ENCODE peak calls at places on chromosome 16, in four cellular contexts. D is MCF 10A; E is progenitor cell of endocrine pancreas; R is CD8-positive, alpha-beta T cell. B is an unnamed sample.

GRCh38 chr16:67296422-67296821 is 17.1 kb downstream of the PLEKHG4 start:
- DNase-seq in D (no peak), E (no peak), R (no peak), B (no peak)

GRCh38 chr16:84791088-84791487 is 28.7 kb upstream of the CRISPLD2 start:
- DNase-seq in D (no peak), E (no peak), R (no peak), B (no peak)

GRCh38 chr16:21023509-21024202 is 123.1 kb downstream of the LYRM1 start:
- DNase-seq in D (no peak), E (no peak), R (no peak), B (no peak)

GRCh38 chr16:20904507-20905079 is 4.0 kb downstream of the LYRM1 start:
- DNase-seq in D (peak), E (no peak), R (no peak), B (no peak)

GRCh38 chr16:53091508-53092211 is 36.9 kb downstream of the CHD9 start:
- DNase-seq in D (peak), E (no peak), R (no peak), B (peak)

GRCh38 chr16:525520-526180 is 1.9 kb upstream of the CAPN15 start:
- DNase-seq in D (peak), E (no peak), R (peak), B (no peak)

GRCh38 chr16:55392701-55393100 is 68.7 kb downstream of the IRX6 start:
- DNase-seq in D (no peak), E (no peak), R (no peak), B (no peak)

GRCh38 chr16:49115956-49116355 is 165.7 kb downstream of the CBLN1 start:
- DNase-seq in D (no peak), E (no peak), R (no peak), B (no peak)

GRCh38 chr16:13767215-13767614 is 152.7 kb upstream of the ERCC4 start:
- DNase-seq in D (peak), E (no peak), R (no peak), B (no peak)

GRCh38 chr16:51243836-51244483 is 92.9 kb upstream of the SALL1 start:
- DNase-seq in D (peak), E (no peak), R (no peak), B (no peak)

GRCh38 chr16:85432606-85433005 is 180.5 kb upstream of the GSE1 start:
- DNase-seq in D (no peak), E (no peak), R (no peak), B (no peak)

GRCh38 chr16:5018791-5019190 is 14.9 kb downstream of the NAGPA start:
- DNase-seq in D (no peak), E (no peak), R (no peak), B (no peak)

GRCh38 chr16:31010539-31010938 is at the start of gene STX1B:
- DNase-seq in D (no peak), E (no peak), R (peak), B (no peak)

GRCh38 chr16:11333696-11334095 is 11.6 kb upstream of the RMI2 start:
- DNase-seq in D (no peak), E (no peak), R (no peak), B (no peak)

GRCh38 chr16:79372504-79373184 is 227.9 kb downstream of the MAF start:
- DNase-seq in D (peak), E (no peak), R (no peak), B (no peak)

GRCh38 chr16:9596788-9597187 is 505.3 kb downstream of the HAPSTR1 start:
- DNase-seq in D (no peak), E (no peak), R (no peak), B (no peak)

GRCh38 chr16:4776141-4776705 is 9.3 kb upstream of the ZNF500 start:
- DNase-seq in D (no peak), E (no peak), R (no peak), B (no peak)

GRCh38 chr16:53878216-53878615 is 174.3 kb downstream of the FTO start:
- DNase-seq in D (no peak), E (no peak), R (no peak), B (no peak)

DNA sequence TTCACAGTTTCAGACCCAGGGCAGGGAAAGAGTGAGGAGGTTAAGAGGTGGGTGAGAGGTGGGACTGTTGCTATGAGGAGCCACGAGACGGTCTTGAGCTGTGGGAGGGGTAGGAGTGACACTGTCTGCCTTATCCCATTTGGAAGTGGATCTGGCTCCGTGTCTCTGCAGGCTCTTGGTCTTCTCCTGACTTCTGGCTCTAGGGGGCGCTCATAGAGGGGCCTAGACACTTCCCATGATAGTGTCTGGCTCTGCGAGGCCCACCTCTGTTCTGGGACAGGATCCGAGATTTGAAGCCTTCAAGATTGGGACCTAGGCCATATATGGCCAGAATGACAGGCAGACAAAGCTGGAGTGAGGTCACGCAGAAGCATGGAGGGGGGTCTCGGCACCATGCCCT is 204.5 kb downstream of the GSG1L start:
- DNase-seq in D (no peak), E (no peak), R (no peak), B (no peak)
- TF ChIP-seq CTCF in D (no peak), E (no peak), R (no peak), B (no peak)

GRCh38 chr16:89574681-89575246 is 794 bp upstream of the CPNE7 start:
- DNase-seq in D (peak), E (peak), R (peak), B (peak)
- TF ChIP-seq CTCF in D (peak), E (peak), R (no peak), B (no peak)

DNA sequence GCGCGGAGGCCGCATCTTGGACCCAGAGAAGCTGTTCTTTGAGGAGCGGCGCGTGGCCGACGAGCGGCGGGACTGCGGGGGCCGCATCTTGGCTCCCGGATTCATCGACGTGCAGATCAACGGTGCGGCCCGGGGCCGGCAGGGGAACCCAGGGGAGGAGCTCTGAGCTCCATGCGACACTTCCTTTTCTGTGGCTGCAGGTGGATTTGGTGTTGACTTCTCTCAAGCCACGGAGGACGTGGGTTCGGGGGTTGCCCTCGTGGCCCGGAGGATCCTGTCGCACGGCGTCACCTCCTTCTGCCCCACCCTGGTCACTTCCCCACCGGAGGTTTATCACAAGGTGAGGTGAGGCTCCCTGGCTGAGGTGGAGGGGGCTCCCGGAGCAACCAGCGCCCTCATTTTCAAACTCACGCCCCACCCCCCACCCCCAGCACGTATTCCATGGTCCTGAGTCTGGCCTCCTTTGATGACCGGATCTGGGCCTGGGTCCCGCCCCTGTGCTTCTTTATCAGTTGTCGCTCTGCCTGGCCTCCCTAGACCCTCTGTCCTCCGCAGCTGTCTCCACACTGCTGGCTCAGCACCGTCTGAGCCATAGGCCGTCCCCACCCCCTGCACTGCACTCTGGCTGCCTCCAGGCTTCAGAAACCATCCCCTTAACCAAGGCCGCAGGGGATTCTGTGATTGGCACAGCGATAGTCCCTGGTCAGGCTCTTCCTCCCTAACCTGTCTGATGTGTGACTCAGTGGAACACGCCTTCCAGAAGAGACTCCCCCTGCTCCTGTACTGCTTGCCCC is 810 bp downstream of the AMDHD2 start:
- DNase-seq in D (peak), E (no peak), R (peak), B (peak)
- TF ChIP-seq CTCF in D (no peak), E (no peak), R (no peak), B (no peak)

GRCh38 chr16:74726736-74727135 is 26.1 kb upstream of the MLKL start:
- DNase-seq in D (peak), E (no peak), R (no peak), B (no peak)
- TF ChIP-seq CTCF in D (peak), E (peak), R (no peak), B (no peak)

GRCh38 chr16:75622762-75623605 is at the start of gene ADAT1:
- DNase-seq in D (peak), E (peak), R (peak), B (peak)
- TF ChIP-seq CTCF in D (no peak), E (no peak), R (no peak), B (no peak)

GRCh38 chr16:6946802-6947201 is 385.8 kb upstream of the RBFOX1 start:
- DNase-seq in D (no peak), E (no peak), R (no peak), B (no peak)
- TF ChIP-seq CTCF in D (no peak), E (no peak), R (no peak), B (no peak)

GRCh38 chr16:12339686-12340085 is 363.2 kb downstream of the SNX29 start:
- DNase-seq in D (no peak), E (no peak), R (no peak), B (no peak)

GRCh38 chr16:12337776-12338655 is 361.5 kb downstream of the SNX29 start:
- DNase-seq in D (no peak), E (no peak), R (no peak), B (no peak)

GRCh38 chr16:12341966-12342365 is 365.4 kb downstream of the SNX29 start:
- DNase-seq in D (no peak), E (no peak), R (no peak), B (no peak)

GRCh38 chr16:12341423-12341822 is 364.9 kb downstream of the SNX29 start:
- DNase-seq in D (peak), E (no peak), R (no peak), B (no peak)

DNA sequence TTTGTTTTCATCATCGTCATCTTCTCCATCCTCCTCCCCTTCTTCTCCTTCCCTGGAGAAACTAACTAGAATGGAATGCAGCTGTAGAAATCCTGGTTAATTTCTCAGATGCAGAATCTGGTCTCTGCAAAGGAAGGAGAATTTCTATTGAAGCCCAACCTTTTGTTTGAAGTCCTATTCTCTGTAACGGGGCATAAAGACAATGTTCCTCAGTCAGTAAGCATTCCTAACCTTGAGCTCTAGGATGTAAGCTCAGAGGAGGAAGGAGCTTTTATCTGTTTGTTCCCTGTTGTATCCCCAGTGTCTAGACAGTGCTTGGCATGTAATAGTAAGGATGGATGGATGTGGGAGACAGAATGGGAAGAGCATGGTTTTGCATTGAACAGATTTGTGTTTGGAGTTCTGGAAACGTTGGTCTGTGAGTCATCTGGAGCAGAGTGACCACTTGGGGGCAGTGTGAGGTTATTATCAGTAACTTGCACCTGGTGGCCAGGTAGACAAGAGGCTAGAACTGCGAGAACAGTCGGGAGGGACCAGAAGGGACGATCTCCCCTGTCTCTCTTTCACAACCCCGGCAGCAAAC is 363.7 kb downstream of the SNX29 start:
- DNase-seq in D (peak), E (peak), R (no peak), B (no peak)
- TF ChIP-seq CTCF in D (peak), E (peak), R (peak), B (no peak)

GRCh38 chr16:65343556-65343955 is 221.7 kb upstream of the CDH11 start:
- DNase-seq in D (no peak), E (no peak), R (no peak), B (no peak)

GRCh38 chr16:65339062-65339461 is 217.2 kb upstream of the CDH11 start:
- DNase-seq in D (no peak), E (no peak), R (no peak), B (no peak)

GRCh38 chr16:65342231-65342866 is 220.5 kb upstream of the CDH11 start:
- DNase-seq in D (no peak), E (no peak), R (no peak), B (no peak)
- TF ChIP-seq CTCF in D (no peak), E (no peak), R (no peak), B (no peak)

DNA sequence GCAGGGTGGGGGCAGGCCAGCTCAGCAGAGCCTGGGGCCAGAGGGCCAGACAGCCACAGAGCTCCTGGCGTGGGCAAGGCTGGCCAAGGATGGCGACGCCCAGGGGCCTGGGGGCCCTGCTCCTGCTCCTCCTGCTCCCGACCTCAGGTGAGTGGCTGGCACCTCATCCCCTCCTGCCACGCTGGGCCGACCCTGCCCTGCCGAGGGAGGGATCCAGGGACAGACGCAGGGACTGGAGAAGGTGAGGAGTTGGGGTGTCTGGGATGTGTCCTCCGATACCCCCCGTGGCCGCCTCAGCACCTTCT is at the start of gene ADGRG3:
- DNase-seq in D (no peak), E (no peak), R (no peak), B (no peak)
- TF ChIP-seq CTCF in D (no peak), E (no peak), R (no peak), B (no peak)

GRCh38 chr16:15640966-15641365 is 2.0 kb downstream of the MARF1 start:
- DNase-seq in D (no peak), E (no peak), R (no peak), B (no peak)

GRCh38 chr16:15643453-15644305 is 725 bp upstream of the MARF1 start:
- DNase-seq in D (peak), E (no peak), R (peak), B (no peak)

GRCh38 chr16:15644306-15644961 is 1.5 kb upstream of the MARF1 start:
- DNase-seq in D (peak), E (no peak), R (no peak), B (no peak)

GRCh38 chr16:15641753-15642556 is 999 bp downstream of the MARF1 start:
- DNase-seq in D (peak), E (no peak), R (no peak), B (no peak)

DNA sequence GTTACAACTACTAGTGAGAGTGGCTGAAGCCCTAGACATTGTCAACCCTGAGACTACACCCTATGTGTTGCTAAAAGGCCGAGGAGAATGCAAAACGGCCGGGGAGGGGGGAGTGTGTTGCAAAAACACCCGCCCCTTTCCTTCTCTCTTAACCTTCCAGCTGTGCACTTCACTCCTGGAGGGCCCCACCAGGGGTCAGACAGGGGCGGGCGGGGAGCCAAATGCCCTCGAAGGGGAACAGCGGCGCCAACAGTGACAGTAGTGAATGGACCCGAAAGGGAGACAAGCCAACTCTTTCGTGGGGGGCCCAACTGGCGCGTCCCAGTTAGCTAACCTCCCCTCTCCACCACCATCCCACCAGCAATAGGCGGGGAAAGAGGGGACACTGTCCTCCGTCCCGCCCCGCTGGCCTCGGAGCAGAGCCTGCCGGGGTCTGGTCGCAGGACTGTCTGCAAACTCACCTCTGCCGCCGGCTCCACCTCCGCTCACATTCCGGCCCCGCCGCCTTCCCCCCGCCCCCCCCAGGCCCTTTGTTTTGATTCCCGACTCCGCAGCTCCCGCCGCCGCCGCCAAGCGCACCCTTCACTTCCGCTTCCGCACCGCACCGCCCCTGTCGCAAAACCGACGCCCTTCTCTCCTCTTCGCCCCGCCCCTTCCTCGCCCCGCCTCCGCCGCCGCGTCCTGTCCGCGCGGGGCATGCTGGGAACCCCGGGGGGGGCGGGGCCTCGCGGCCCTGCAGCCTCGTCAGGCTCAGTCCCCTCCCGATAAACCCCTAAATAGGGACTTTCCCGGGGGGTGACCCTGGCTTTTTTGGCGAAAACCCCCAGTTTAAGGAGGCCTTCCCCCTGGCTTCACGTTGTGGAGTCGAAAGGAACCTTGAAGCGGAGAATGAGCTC is at the start of gene MARF1:
- DNase-seq in D (peak), E (peak), R (peak), B (peak)
- TF ChIP-seq CTCF in D (peak), E (peak), R (peak), B (no peak)